ENCODE peak calls at places on chromosomes 11 and 22, in eight cellular contexts. One of them, this sample, is unnamed.

GRCh38 chr11:126034880-126035279 is 27.8 kb downstream of the CDON start:
- DNase-seq in CD8-positive, alpha-beta T cell: no peak
- DNase-seq in stimulated activated CD4-positive, alpha-beta T cell treated with anti-CD3 and anti-CD28 coated beads, Interleukin-12 subunit alpha, Interleukin-12 subunit beta, amount 100 ng/mL, for 24 hours: no peak
- DNase-seq in activated CD8-positive, alpha-beta memory T cell treated with anti-CD3 and anti-CD28 coated beads, Interleukin-2, amount 10 ng/mL, durations not matched to agents 7 days and 5 days: no peak
- DNase-seq in T-helper 2 cell: no peak
- DNase-seq in mucosa of gallbladder: no peak
- DNase-seq in NCI-H1694 treated with DMSO at 0.1 percent for 48 hours: no peak
- DNase-seq in T-helper 1 cell: no peak
- DNase-seq in this sample: no peak

GRCh38 chr11:606245-606644 is 9.5 kb downstream of the IRF7 start:
- DNase-seq in T-helper 2 cell: no peak
- DNase-seq in NCI-H1694 treated with DMSO at 0.1 percent for 48 hours: no peak
- DNase-seq in T-helper 1 cell: no peak
- DNase-seq in mucosa of gallbladder: peak; percentile 91
- DNase-seq in CD8-positive, alpha-beta T cell: no peak
- DNase-seq in activated CD8-positive, alpha-beta memory T cell treated with anti-CD3 and anti-CD28 coated beads, Interleukin-2, amount 10 ng/mL, durations not matched to agents 7 days and 5 days: no peak
- DNase-seq in stimulated activated CD4-positive, alpha-beta T cell treated with anti-CD3 and anti-CD28 coated beads, Interleukin-12 subunit alpha, Interleukin-12 subunit beta, amount 100 ng/mL, for 24 hours: no peak
- DNase-seq in this sample: peak; percentile 69

GRCh38 chr11:11841121-11841604 is 609 bp upstream of the USP47 start:
- DNase-seq in T-helper 1 cell: no peak
- DNase-seq in mucosa of gallbladder: peak; percentile 45
- DNase-seq in NCI-H1694 treated with DMSO at 0.1 percent for 48 hours: no peak
- DNase-seq in CD8-positive, alpha-beta T cell: no peak
- DNase-seq in T-helper 2 cell: no peak
- DNase-seq in stimulated activated CD4-positive, alpha-beta T cell treated with anti-CD3 and anti-CD28 coated beads, Interleukin-12 subunit alpha, Interleukin-12 subunit beta, amount 100 ng/mL, for 24 hours: no peak
- DNase-seq in activated CD8-positive, alpha-beta memory T cell treated with anti-CD3 and anti-CD28 coated beads, Interleukin-2, amount 10 ng/mL, durations not matched to agents 7 days and 5 days: no peak
- DNase-seq in this sample: peak; percentile 69

GRCh38 chr11:14813506-14813905 is 78.5 kb downstream of the CYP2R1 start:
- DNase-seq in mucosa of gallbladder: no peak
- DNase-seq in NCI-H1694 treated with DMSO at 0.1 percent for 48 hours: no peak
- DNase-seq in stimulated activated CD4-positive, alpha-beta T cell treated with anti-CD3 and anti-CD28 coated beads, Interleukin-12 subunit alpha, Interleukin-12 subunit beta, amount 100 ng/mL, for 24 hours: no peak
- DNase-seq in T-helper 2 cell: no peak
- DNase-seq in CD8-positive, alpha-beta T cell: no peak
- DNase-seq in activated CD8-positive, alpha-beta memory T cell treated with anti-CD3 and anti-CD28 coated beads, Interleukin-2, amount 10 ng/mL, durations not matched to agents 7 days and 5 days: no peak
- DNase-seq in T-helper 1 cell: no peak
- DNase-seq in this sample: no peak

GRCh38 chr22:17077255-17077654 is 7.5 kb upstream of the IL17RA start:
- DNase-seq in T-helper 2 cell: no peak
- DNase-seq in activated CD8-positive, alpha-beta memory T cell treated with anti-CD3 and anti-CD28 coated beads, Interleukin-2, amount 10 ng/mL, durations not matched to agents 7 days and 5 days: no peak
- DNase-seq in CD8-positive, alpha-beta T cell: no peak
- DNase-seq in T-helper 1 cell: no peak
- DNase-seq in stimulated activated CD4-positive, alpha-beta T cell treated with anti-CD3 and anti-CD28 coated beads, Interleukin-12 subunit alpha, Interleukin-12 subunit beta, amount 100 ng/mL, for 24 hours: no peak
- DNase-seq in NCI-H1694 treated with DMSO at 0.1 percent for 48 hours: no peak
- DNase-seq in mucosa of gallbladder: no peak
- DNase-seq in this sample: no peak

GRCh38 chr11:67631427-67631826 is 1.7 kb upstream of the NUDT8 start:
- DNase-seq in T-helper 2 cell: no peak
- DNase-seq in stimulated activated CD4-positive, alpha-beta T cell treated with anti-CD3 and anti-CD28 coated beads, Interleukin-12 subunit alpha, Interleukin-12 subunit beta, amount 100 ng/mL, for 24 hours: no peak
- DNase-seq in NCI-H1694 treated with DMSO at 0.1 percent for 48 hours: no peak
- DNase-seq in T-helper 1 cell: no peak
- DNase-seq in mucosa of gallbladder: no peak
- DNase-seq in activated CD8-positive, alpha-beta memory T cell treated with anti-CD3 and anti-CD28 coated beads, Interleukin-2, amount 10 ng/mL, durations not matched to agents 7 days and 5 days: no peak
- DNase-seq in CD8-positive, alpha-beta T cell: no peak
- DNase-seq in this sample: peak; percentile 76

GRCh38 chr11:10366568-10367331 is 61.9 kb downstream of the ADM start:
- DNase-seq in T-helper 2 cell: peak; percentile 61
- DNase-seq in activated CD8-positive, alpha-beta memory T cell treated with anti-CD3 and anti-CD28 coated beads, Interleukin-2, amount 10 ng/mL, durations not matched to agents 7 days and 5 days: peak; percentile 72
- DNase-seq in NCI-H1694 treated with DMSO at 0.1 percent for 48 hours: peak; percentile 49
- DNase-seq in stimulated activated CD4-positive, alpha-beta T cell treated with anti-CD3 and anti-CD28 coated beads, Interleukin-12 subunit alpha, Interleukin-12 subunit beta, amount 100 ng/mL, for 24 hours: peak; percentile 65
- DNase-seq in T-helper 1 cell: peak; percentile 52
- DNase-seq in CD8-positive, alpha-beta T cell: peak; percentile 19
- DNase-seq in mucosa of gallbladder: peak; percentile 88
- DNase-seq in this sample: peak; percentile 85

GRCh38 chr11:133886029-133886428 is 40.7 kb upstream of the SPATA19 start:
- DNase-seq in stimulated activated CD4-positive, alpha-beta T cell treated with anti-CD3 and anti-CD28 coated beads, Interleukin-12 subunit alpha, Interleukin-12 subunit beta, amount 100 ng/mL, for 24 hours: no peak
- DNase-seq in CD8-positive, alpha-beta T cell: no peak
- DNase-seq in activated CD8-positive, alpha-beta memory T cell treated with anti-CD3 and anti-CD28 coated beads, Interleukin-2, amount 10 ng/mL, durations not matched to agents 7 days and 5 days: no peak
- DNase-seq in T-helper 1 cell: no peak
- DNase-seq in mucosa of gallbladder: no peak
- DNase-seq in NCI-H1694 treated with DMSO at 0.1 percent for 48 hours: no peak
- DNase-seq in T-helper 2 cell: no peak
- DNase-seq in this sample: no peak

GRCh38 chr22:50208430-50208938 is 7.7 kb downstream of the SELENOO start:
- DNase-seq in activated CD8-positive, alpha-beta memory T cell treated with anti-CD3 and anti-CD28 coated beads, Interleukin-2, amount 10 ng/mL, durations not matched to agents 7 days and 5 days: no peak
- DNase-seq in T-helper 2 cell: no peak
- DNase-seq in mucosa of gallbladder: no peak
- DNase-seq in T-helper 1 cell: no peak
- DNase-seq in CD8-positive, alpha-beta T cell: no peak
- DNase-seq in NCI-H1694 treated with DMSO at 0.1 percent for 48 hours: no peak
- DNase-seq in stimulated activated CD4-positive, alpha-beta T cell treated with anti-CD3 and anti-CD28 coated beads, Interleukin-12 subunit alpha, Interleukin-12 subunit beta, amount 100 ng/mL, for 24 hours: no peak
- DNase-seq in this sample: no peak

GRCh38 chr11:81744336-81745116 is 989.1 kb downstream of the FAM181B start:
- DNase-seq in mucosa of gallbladder: no peak
- DNase-seq in NCI-H1694 treated with DMSO at 0.1 percent for 48 hours: no peak
- DNase-seq in CD8-positive, alpha-beta T cell: no peak
- DNase-seq in activated CD8-positive, alpha-beta memory T cell treated with anti-CD3 and anti-CD28 coated beads, Interleukin-2, amount 10 ng/mL, durations not matched to agents 7 days and 5 days: no peak
- DNase-seq in T-helper 2 cell: no peak
- DNase-seq in stimulated activated CD4-positive, alpha-beta T cell treated with anti-CD3 and anti-CD28 coated beads, Interleukin-12 subunit alpha, Interleukin-12 subunit beta, amount 100 ng/mL, for 24 hours: no peak
- DNase-seq in T-helper 1 cell: no peak
- DNase-seq in this sample: no peak